ENCODE peak calls at places on chromosome 12, in six cellular contexts. One of them, this sample, is unnamed.

GRCh38 chr12:120489018-120489417 is 6.9 kb upstream of the DYNLL1 start:
- DNase-seq in SK-N-SH: no peak
- DNase-seq in K562: no peak
- DNase-seq in HepG2: no peak
- DNase-seq in GM12878: no peak
- DNase-seq in HCT116: no peak
- DNase-seq in this sample: no peak

GRCh38 chr12:64389154-64389553 is 1.4 kb downstream of the C12orf56 start:
- DNase-seq in K562: no peak
- DNase-seq in HepG2: no peak
- DNase-seq in HCT116: no peak
- DNase-seq in GM12878: no peak
- DNase-seq in SK-N-SH: no peak
- DNase-seq in this sample: no peak

GRCh38 chr12:99386907-99387306 is 260.6 kb upstream of the GARIN6 start:
- DNase-seq in K562: no peak
- DNase-seq in HepG2: peak
- DNase-seq in GM12878: no peak
- DNase-seq in HCT116: peak
- DNase-seq in SK-N-SH: peak
- DNase-seq in this sample: no peak

GRCh38 chr12:109461049-109461845 is 15.9 kb downstream of the KCTD10 start:
- DNase-seq in HepG2: peak
- DNase-seq in SK-N-SH: no peak
- DNase-seq in K562: peak
- DNase-seq in GM12878: no peak
- DNase-seq in HCT116: no peak
- DNase-seq in this sample: no peak

GRCh38 chr12:108305520-108305919 is 33.6 kb downstream of the CMKLR1 start:
- DNase-seq in SK-N-SH: peak
- DNase-seq in GM12878: no peak
- DNase-seq in HepG2: no peak
- DNase-seq in HCT116: no peak
- DNase-seq in K562: peak
- DNase-seq in this sample: no peak

GRCh38 chr12:106446429-106447092 is 89.0 kb downstream of the POLR3B start:
- DNase-seq in GM12878: no peak
- DNase-seq in K562: no peak
- DNase-seq in HepG2: no peak
- DNase-seq in HCT116: no peak
- DNase-seq in SK-N-SH: no peak
- DNase-seq in this sample: no peak

GRCh38 chr12:108482717-108483212 is 32.3 kb upstream of the FICD start:
- DNase-seq in HepG2: no peak
- DNase-seq in GM12878: no peak
- DNase-seq in HCT116: no peak
- DNase-seq in SK-N-SH: no peak
- DNase-seq in K562: peak
- DNase-seq in this sample: peak

GRCh38 chr12:112728909-112729308 is 62.6 kb upstream of the RPH3A start:
- DNase-seq in SK-N-SH: no peak
- DNase-seq in K562: no peak
- DNase-seq in HepG2: no peak
- DNase-seq in GM12878: no peak
- DNase-seq in HCT116: no peak
- DNase-seq in this sample: no peak

GRCh38 chr12:121798807-121799174 is 5.0 kb upstream of the SETD1B start:
- DNase-seq in SK-N-SH: no peak
- DNase-seq in HCT116: no peak
- DNase-seq in HepG2: no peak
- DNase-seq in GM12878: no peak
- DNase-seq in K562: no peak
- DNase-seq in this sample: no peak

GRCh38 chr12:27592548-27592947 is 68.5 kb downstream of the PPFIBP1 start:
- DNase-seq in SK-N-SH: no peak
- DNase-seq in HCT116: no peak
- DNase-seq in K562: no peak
- DNase-seq in HepG2: no peak
- DNase-seq in GM12878: peak
- DNase-seq in this sample: no peak

GRCh38 chr12:48388430-48388829 is 37.7 kb upstream of the ZNF641 start:
- DNase-seq in GM12878: no peak
- DNase-seq in SK-N-SH: no peak
- DNase-seq in K562: no peak
- DNase-seq in HepG2: no peak
- DNase-seq in HCT116: no peak
- DNase-seq in this sample: no peak

GRCh38 chr12:86275356-86275755 is 19.2 kb upstream of the MGAT4C start:
- DNase-seq in K562: no peak
- DNase-seq in HepG2: no peak
- DNase-seq in SK-N-SH: no peak
- DNase-seq in HCT116: no peak
- DNase-seq in GM12878: no peak
- DNase-seq in this sample: no peak

GRCh38 chr12:116297224-116297834 is 19.8 kb upstream of the MED13L start:
- DNase-seq in K562: no peak
- DNase-seq in SK-N-SH: no peak
- DNase-seq in HCT116: no peak
- DNase-seq in HepG2: no peak
- DNase-seq in GM12878: no peak
- DNase-seq in this sample: no peak

GRCh38 chr12:43969882-43970281 is 134.0 kb downstream of the TMEM117 start:
- DNase-seq in HepG2: no peak
- DNase-seq in HCT116: peak
- DNase-seq in K562: no peak
- DNase-seq in GM12878: no peak
- DNase-seq in SK-N-SH: no peak
- DNase-seq in this sample: no peak

GRCh38 chr12:34406228-34406995 is 384.1 kb downstream of the ALG10 start:
- DNase-seq in SK-N-SH: peak
- DNase-seq in HepG2: no peak
- DNase-seq in GM12878: no peak
- DNase-seq in K562: peak
- DNase-seq in HCT116: no peak
- DNase-seq in this sample: no peak

GRCh38 chr12:103505371-103506236 is 9.8 kb upstream of the C12orf42 start:
- DNase-seq in GM12878: peak
- DNase-seq in HCT116: no peak
- DNase-seq in K562: no peak
- DNase-seq in HepG2: no peak
- DNase-seq in SK-N-SH: no peak
- DNase-seq in this sample: no peak

GRCh38 chr12:2264622-2265306 is 212.0 kb downstream of the CACNA1C start:
- DNase-seq in HepG2: no peak
- DNase-seq in GM12878: no peak
- DNase-seq in SK-N-SH: no peak
- DNase-seq in K562: no peak
- DNase-seq in HCT116: no peak
- DNase-seq in this sample: no peak

GRCh38 chr12:124688356-124688992 is 121.1 kb upstream of the NCOR2 start:
- DNase-seq in GM12878: no peak
- DNase-seq in HCT116: no peak
- DNase-seq in SK-N-SH: no peak
- DNase-seq in HepG2: no peak
- DNase-seq in K562: no peak
- DNase-seq in this sample: no peak

GRCh38 chr12:97380440-97380839 is 82.2 kb upstream of the RMST start:
- DNase-seq in K562: no peak
- DNase-seq in SK-N-SH: no peak
- DNase-seq in GM12878: no peak
- DNase-seq in HepG2: peak
- DNase-seq in HCT116: no peak
- DNase-seq in this sample: no peak

GRCh38 chr12:96811083-96811482 is 96.0 kb upstream of the NEDD1 start:
- DNase-seq in SK-N-SH: no peak
- DNase-seq in K562: no peak
- DNase-seq in GM12878: no peak
- DNase-seq in HCT116: no peak
- DNase-seq in HepG2: peak
- DNase-seq in this sample: peak

GRCh38 chr12:100675432-100675831 is 101.9 kb downstream of the GAS2L3 start:
- DNase-seq in HCT116: no peak
- DNase-seq in SK-N-SH: peak
- DNase-seq in HepG2: no peak
- DNase-seq in K562: no peak
- DNase-seq in GM12878: no peak
- DNase-seq in this sample: no peak

GRCh38 chr12:41521872-41522379 is 333.8 kb downstream of the PDZRN4 start:
- DNase-seq in SK-N-SH: no peak
- DNase-seq in HepG2: no peak
- DNase-seq in GM12878: peak
- DNase-seq in HCT116: no peak
- DNase-seq in K562: no peak
- DNase-seq in this sample: peak

GRCh38 chr12:93813181-93813580 is 136.0 kb downstream of the CRADD start:
- DNase-seq in HCT116: no peak
- DNase-seq in SK-N-SH: no peak
- DNase-seq in GM12878: no peak
- DNase-seq in HepG2: no peak
- DNase-seq in K562: no peak
- DNase-seq in this sample: no peak

GRCh38 chr12:98635657-98636323 is 8.8 kb downstream of the IKBIP start:
- DNase-seq in SK-N-SH: no peak
- DNase-seq in HepG2: peak
- DNase-seq in GM12878: peak
- DNase-seq in HCT116: peak
- DNase-seq in K562: no peak
- DNase-seq in this sample: no peak

GRCh38 chr12:85325452-85325851 is 45.4 kb downstream of the ALX1 start:
- DNase-seq in K562: no peak
- DNase-seq in GM12878: no peak
- DNase-seq in HCT116: no peak
- DNase-seq in HepG2: no peak
- DNase-seq in SK-N-SH: no peak
- DNase-seq in this sample: no peak

DNA sequence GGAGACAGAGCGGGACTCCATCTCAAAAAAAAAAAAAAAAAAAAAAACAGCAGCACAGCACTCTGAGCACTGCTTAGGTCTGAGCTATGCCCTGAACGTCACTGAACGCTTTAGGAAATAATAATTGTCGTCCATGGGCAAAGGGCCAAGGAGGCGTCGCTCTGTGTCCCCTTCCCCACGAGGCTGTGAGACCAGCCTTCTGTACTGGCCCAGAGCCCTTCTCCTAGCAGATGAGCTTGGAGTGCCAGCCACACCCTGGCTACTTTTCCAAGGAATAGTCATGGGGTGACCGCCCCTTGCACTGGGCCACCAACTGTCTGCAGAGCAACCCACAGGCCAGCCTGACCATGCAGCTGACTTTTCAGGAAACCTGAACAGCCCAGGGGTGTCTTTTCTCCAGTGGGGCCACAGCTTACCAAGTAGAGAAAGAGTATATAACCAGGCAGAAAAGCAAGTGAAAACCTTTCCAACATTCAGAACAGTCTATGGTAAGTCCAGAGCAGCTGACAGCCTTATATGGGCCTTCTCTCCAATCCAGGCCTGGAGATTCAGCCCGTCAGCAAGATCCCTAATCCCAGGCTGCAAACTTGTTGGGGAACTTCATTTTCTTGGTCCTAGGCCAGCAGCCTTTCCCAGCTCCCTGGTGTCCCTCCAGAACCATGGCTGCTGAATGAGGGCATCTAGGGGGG is 28.5 kb downstream of the CD9 start:
- DNase-seq in HCT116: no peak
- DNase-seq in GM12878: no peak
- DNase-seq in SK-N-SH: no peak
- DNase-seq in K562: no peak
- DNase-seq in HepG2: no peak
- DNase-seq in this sample: no peak
- TF ChIP-seq POLR2AphosphoS5 in HCT116: no peak
- TF ChIP-seq POLR2AphosphoS5 in GM12878: no peak
- TF ChIP-seq POLR2AphosphoS5 in SK-N-SH: no peak
- TF ChIP-seq POLR2AphosphoS5 in K562: no peak
- TF ChIP-seq POLR2AphosphoS5 in HepG2: no peak
- TF ChIP-seq POLR2AphosphoS5 in this sample: no peak

GRCh38 chr12:67447180-67447579 is 178.0 kb downstream of the CAND1 start:
- DNase-seq in K562: no peak
- DNase-seq in HCT116: no peak
- DNase-seq in SK-N-SH: no peak
- DNase-seq in HepG2: no peak
- DNase-seq in GM12878: no peak
- DNase-seq in this sample: no peak
- TF ChIP-seq SIN3A in K562: no peak
- TF ChIP-seq SIN3A in HCT116: no peak
- TF ChIP-seq SIN3A in SK-N-SH: no peak
- TF ChIP-seq SIN3A in HepG2: no peak
- TF ChIP-seq SIN3A in GM12878: no peak
- TF ChIP-seq SIN3A in this sample: no peak

GRCh38 chr12:46982629-46983392 is 96.6 kb upstream of the PCED1B start:
- DNase-seq in K562: no peak
- DNase-seq in SK-N-SH: no peak
- DNase-seq in HCT116: no peak
- DNase-seq in GM12878: no peak
- DNase-seq in HepG2: no peak
- DNase-seq in this sample: no peak
- TF ChIP-seq POLR2AphosphoS5 in K562: no peak
- TF ChIP-seq POLR2AphosphoS5 in SK-N-SH: no peak
- TF ChIP-seq POLR2AphosphoS5 in HCT116: no peak
- TF ChIP-seq POLR2AphosphoS5 in GM12878: no peak
- TF ChIP-seq POLR2AphosphoS5 in HepG2: no peak
- TF ChIP-seq POLR2AphosphoS5 in this sample: no peak

GRCh38 chr12:80045594-80045993 is 53.7 kb upstream of the OTOGL start:
- DNase-seq in GM12878: no peak
- DNase-seq in K562: no peak
- DNase-seq in HepG2: no peak
- DNase-seq in HCT116: no peak
- DNase-seq in SK-N-SH: no peak
- DNase-seq in this sample: no peak
- TF ChIP-seq SIN3A in GM12878: no peak
- TF ChIP-seq SIN3A in K562: no peak
- TF ChIP-seq SIN3A in HepG2: no peak
- TF ChIP-seq SIN3A in HCT116: no peak
- TF ChIP-seq SIN3A in SK-N-SH: no peak
- TF ChIP-seq SIN3A in this sample: no peak

DNA sequence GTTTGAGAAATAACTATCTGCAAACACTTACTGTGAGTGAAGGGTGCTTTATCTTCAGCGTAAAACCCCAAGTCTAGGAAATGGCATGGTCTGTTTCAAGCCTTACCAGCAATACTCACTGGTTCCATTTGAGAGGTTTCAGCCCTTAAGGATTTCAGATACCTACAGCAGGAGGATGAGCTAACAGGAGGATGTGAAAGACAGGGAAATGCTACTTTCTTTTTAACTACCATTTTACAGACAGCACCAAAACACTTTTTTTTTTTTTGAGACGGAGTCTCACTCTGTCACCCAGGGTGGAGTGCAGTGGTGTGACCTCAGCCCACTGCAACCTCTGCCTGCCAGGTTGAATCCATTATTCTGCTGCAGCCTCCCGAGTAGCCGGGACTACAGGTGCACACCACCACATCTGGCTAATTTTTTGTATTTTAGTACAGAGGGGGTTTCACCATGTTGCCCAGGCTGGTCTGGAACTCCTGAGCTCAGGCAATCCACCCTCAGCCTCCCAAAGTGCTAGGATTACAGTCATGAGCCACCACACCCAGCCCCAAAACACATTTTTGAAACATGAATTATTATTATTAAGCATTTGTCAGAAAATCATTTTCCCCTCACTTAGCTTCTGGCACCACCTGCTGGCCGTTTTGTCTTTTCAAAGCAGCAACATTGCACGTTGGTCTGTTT is 4.6 kb downstream of the MTRFR start:
- DNase-seq in HepG2: peak
- DNase-seq in SK-N-SH: peak
- DNase-seq in HCT116: peak
- DNase-seq in K562: peak
- DNase-seq in GM12878: peak
- DNase-seq in this sample: no peak
- TF ChIP-seq POLR2AphosphoS5 in HepG2: no peak
- TF ChIP-seq POLR2AphosphoS5 in SK-N-SH: no peak
- TF ChIP-seq POLR2AphosphoS5 in HCT116: no peak
- TF ChIP-seq POLR2AphosphoS5 in K562: no peak
- TF ChIP-seq POLR2AphosphoS5 in GM12878: no peak
- TF ChIP-seq POLR2AphosphoS5 in this sample: no peak